ENCODE peak calls at places on chromosomes 6 and 20, in four cellular contexts. One of them, this sample, is unnamed.

GRCh38 chr6:20757761-20758160 is 223.5 kb downstream of the CDKAL1 start:
- DNase-seq in iPS DF 19.7: no peak
- DNase-seq in NCI-H1092: no peak
- DNase-seq in EL: peak
- DNase-seq in this sample: no peak

GRCh38 chr20:53940883-53941546 is 129.4 kb downstream of the BCAS1 start:
- DNase-seq in NCI-H1092: no peak
- DNase-seq in iPS DF 19.7: no peak
- DNase-seq in EL: peak
- DNase-seq in this sample: no peak

GRCh38 chr6:149164199-149164745 is 153.2 kb upstream of the TAB2 start:
- DNase-seq in NCI-H1092: no peak
- DNase-seq in EL: peak
- DNase-seq in iPS DF 19.7: no peak
- DNase-seq in this sample: no peak

GRCh38 chr6:129608886-129609540 is 101.0 kb downstream of the ARHGAP18 start:
- DNase-seq in EL: no peak
- DNase-seq in iPS DF 19.7: no peak
- DNase-seq in NCI-H1092: no peak
- DNase-seq in this sample: no peak

GRCh38 chr20:57655812-57656161 is 35.6 kb upstream of the ZBP1 start:
- DNase-seq in NCI-H1092: no peak
- DNase-seq in iPS DF 19.7: no peak
- DNase-seq in EL: no peak
- DNase-seq in this sample: no peak

GRCh38 chr6:42131531-42131930 is 10.9 kb downstream of the C6orf132 start:
- DNase-seq in EL: peak
- DNase-seq in iPS DF 19.7: no peak
- DNase-seq in NCI-H1092: no peak
- DNase-seq in this sample: no peak

GRCh38 chr6:41097467-41098090 is 24.8 kb downstream of the NFYA start:
- DNase-seq in iPS DF 19.7: no peak
- DNase-seq in EL: peak
- DNase-seq in NCI-H1092: no peak
- DNase-seq in this sample: no peak

GRCh38 chr6:2865270-2866182 is 23.9 kb upstream of the SERPINB1 start:
- DNase-seq in NCI-H1092: no peak
- DNase-seq in EL: no peak
- DNase-seq in iPS DF 19.7: no peak
- DNase-seq in this sample: no peak

GRCh38 chr6:1917628-1918371 is 308.1 kb downstream of the FOXC1 start:
- DNase-seq in EL: peak
- DNase-seq in iPS DF 19.7: peak
- DNase-seq in NCI-H1092: no peak
- DNase-seq in this sample: no peak

GRCh38 chr6:7727951-7728854 is 2.3 kb downstream of the BMP6 start:
- DNase-seq in NCI-H1092: no peak
- DNase-seq in iPS DF 19.7: no peak
- DNase-seq in EL: peak
- DNase-seq in this sample: no peak

GRCh38 chr6:137259349-137259748 is 40.2 kb upstream of the IFNGR1 start:
- DNase-seq in iPS DF 19.7: no peak
- DNase-seq in NCI-H1092: no peak
- DNase-seq in EL: no peak
- DNase-seq in this sample: no peak

GRCh38 chr6:151230277-151230577 is 9.5 kb upstream of the AKAP12 start:
- DNase-seq in NCI-H1092: no peak
- DNase-seq in iPS DF 19.7: no peak
- DNase-seq in EL: no peak
- DNase-seq in this sample: no peak

GRCh38 chr6:119052292-119052889 is 26.1 kb downstream of the FAM184A start:
- DNase-seq in NCI-H1092: no peak
- DNase-seq in EL: no peak
- DNase-seq in iPS DF 19.7: no peak
- DNase-seq in this sample: no peak

GRCh38 chr6:115612796-115613479 is 447.8 kb downstream of the FRK start:
- DNase-seq in EL: no peak
- DNase-seq in iPS DF 19.7: no peak
- DNase-seq in NCI-H1092: no peak
- DNase-seq in this sample: no peak

GRCh38 chr20:61874421-61875068 is 191.1 kb downstream of the TAF4 start:
- DNase-seq in NCI-H1092: peak
- DNase-seq in EL: peak
- DNase-seq in iPS DF 19.7: peak
- DNase-seq in this sample: peak

GRCh38 chr6:22838346-22838745 is 269.0 kb downstream of the HDGFL1 start:
- DNase-seq in EL: no peak
- DNase-seq in iPS DF 19.7: no peak
- DNase-seq in NCI-H1092: peak
- DNase-seq in this sample: no peak

GRCh38 chr6:36427781-36428345 is 14.8 kb downstream of the PXT1 start:
- DNase-seq in NCI-H1092: no peak
- DNase-seq in EL: peak
- DNase-seq in iPS DF 19.7: no peak
- DNase-seq in this sample: no peak

GRCh38 chr20:38434310-38434741 is 802 bp downstream of the SNHG17 start:
- DNase-seq in EL: peak
- DNase-seq in iPS DF 19.7: no peak
- DNase-seq in NCI-H1092: no peak
- DNase-seq in this sample: no peak

GRCh38 chr6:152642578-152643375 is 5.6 kb upstream of the SYNE1 start:
- DNase-seq in NCI-H1092: no peak
- DNase-seq in EL: peak
- DNase-seq in iPS DF 19.7: peak
- DNase-seq in this sample: no peak

GRCh38 chr6:84356907-84357306 is 129.5 kb upstream of the CEP162 start:
- DNase-seq in iPS DF 19.7: no peak
- DNase-seq in EL: no peak
- DNase-seq in NCI-H1092: no peak
- DNase-seq in this sample: no peak

GRCh38 chr6:72809701-72810379 is 188.0 kb downstream of the KCNQ5 start:
- DNase-seq in NCI-H1092: no peak
- DNase-seq in iPS DF 19.7: no peak
- DNase-seq in EL: no peak
- DNase-seq in this sample: no peak

GRCh38 chr20:33933469-33933909 is 60.2 kb upstream of the RALY start:
- DNase-seq in EL: peak
- DNase-seq in NCI-H1092: peak
- DNase-seq in iPS DF 19.7: peak
- DNase-seq in this sample: peak

GRCh38 chr6:106227612-106228507 is 97.7 kb downstream of the ATG5 start:
- DNase-seq in EL: no peak
- DNase-seq in iPS DF 19.7: no peak
- DNase-seq in NCI-H1092: no peak
- DNase-seq in this sample: no peak

GRCh38 chr6:125853168-125853567 is 62.4 kb downstream of the NCOA7 start:
- DNase-seq in EL: no peak
- DNase-seq in NCI-H1092: no peak
- DNase-seq in iPS DF 19.7: no peak
- DNase-seq in this sample: no peak

GRCh38 chr6:154480144-154480639 is 30.3 kb downstream of the CNKSR3 start:
- DNase-seq in iPS DF 19.7: no peak
- DNase-seq in NCI-H1092: no peak
- DNase-seq in EL: no peak
- DNase-seq in this sample: no peak

GRCh38 chr6:146908786-146909185 is 295.4 kb upstream of the STXBP5 start:
- DNase-seq in EL: no peak
- DNase-seq in NCI-H1092: no peak
- DNase-seq in iPS DF 19.7: no peak
- DNase-seq in this sample: no peak

GRCh38 chr20:50305636-50306477 is 115.2 kb downstream of the CEBPB start:
- DNase-seq in EL: peak
- DNase-seq in NCI-H1092: no peak
- DNase-seq in iPS DF 19.7: no peak
- DNase-seq in this sample: no peak

GRCh38 chr6:43999628-44000027 is 127.6 kb downstream of the MRPL14 start:
- DNase-seq in NCI-H1092: no peak
- DNase-seq in EL: no peak
- DNase-seq in iPS DF 19.7: no peak
- DNase-seq in this sample: peak

GRCh38 chr6:19446570-19446969 is 390.6 kb upstream of the ID4 start:
- DNase-seq in NCI-H1092: no peak
- DNase-seq in EL: no peak
- DNase-seq in iPS DF 19.7: no peak
- DNase-seq in this sample: no peak

GRCh38 chr6:145813285-145814034 is 1.1 kb downstream of the FBXO30 start:
- DNase-seq in NCI-H1092: no peak
- DNase-seq in iPS DF 19.7: no peak
- DNase-seq in EL: peak
- DNase-seq in this sample: no peak

GRCh38 chr6:101226677-101227135 is 166.8 kb upstream of the GRIK2 start:
- DNase-seq in NCI-H1092: no peak
- DNase-seq in iPS DF 19.7: peak
- DNase-seq in EL: peak
- DNase-seq in this sample: no peak

GRCh38 chr6:117496383-117496990 is 14.0 kb downstream of the DCBLD1 start:
- DNase-seq in NCI-H1092: no peak
- DNase-seq in EL: peak
- DNase-seq in iPS DF 19.7: no peak
- DNase-seq in this sample: no peak

GRCh38 chr6:137473651-137474050 is 20.5 kb downstream of the OLIG3 start:
- DNase-seq in EL: no peak
- DNase-seq in iPS DF 19.7: no peak
- DNase-seq in NCI-H1092: no peak
- DNase-seq in this sample: no peak

GRCh38 chr20:56383334-56383733 is 8.7 kb downstream of the AURKA start:
- DNase-seq in iPS DF 19.7: no peak
- DNase-seq in NCI-H1092: no peak
- DNase-seq in EL: no peak
- DNase-seq in this sample: no peak

GRCh38 chr6:137867685-137868509 is 838 bp downstream of the TNFAIP3 start:
- DNase-seq in NCI-H1092: no peak
- DNase-seq in EL: peak
- DNase-seq in iPS DF 19.7: no peak
- DNase-seq in this sample: no peak

GRCh38 chr6:31399589-31400466 is 3.6 kb upstream of the MICA start:
- DNase-seq in iPS DF 19.7: peak
- DNase-seq in NCI-H1092: no peak
- DNase-seq in EL: peak
- DNase-seq in this sample: peak